ENCODE peak calls at places on chromosomes 16 and 17, in seven cellular contexts. C, L, V, A, F, Z and W are unnamed samples.
A peak's percentile ranks its signal among the peaks of the same experiment; 100 is the strongest.

GRCh38 chr17:62193297-62193696 is 128.2 kb upstream of the MED13 start:
- DNase-seq in Z (no peak), L (no peak), V (no peak), C (no peak), A (no peak), F (no peak), W (no peak)

GRCh38 chr16:11232852-11233726 is 22.9 kb downstream of the SOCS1 start:
- DNase-seq in Z (peak; percentile 72), F (peak; percentile 91), L (no peak), C (no peak), V (peak; percentile 64), A (peak; percentile 81), W (no peak)

GRCh38 chr16:88863426-88863825 is 3.0 kb downstream of the PABPN1L start:
- DNase-seq in F (no peak), L (no peak), V (no peak), Z (no peak), A (no peak), C (no peak), W (no peak)

GRCh38 chr17:35130392-35130791 is 9.0 kb downstream of the FNDC8 start:
- DNase-seq in Z (no peak), V (no peak), F (no peak), A (no peak), C (no peak), L (no peak), W (no peak)

GRCh38 chr16:47392114-47392513 is 68.7 kb downstream of the ITFG1 start:
- DNase-seq in L (no peak), A (no peak), V (no peak), C (no peak), F (no peak), Z (no peak), W (no peak)

GRCh38 chr17:78210111-78210510 is 3.9 kb upstream of the BIRC5 start:
- DNase-seq in V (no peak), A (no peak), Z (no peak), F (no peak), L (no peak), C (no peak), W (no peak)

GRCh38 chr17:17513626-17514025 is 17.4 kb upstream of the RASD1 start:
- DNase-seq in V (no peak), Z (no peak), A (no peak), F (no peak), C (no peak), L (no peak), W (no peak)

GRCh38 chr17:58136669-58137279 is 11.4 kb upstream of the OR4D1 start:
- DNase-seq in Z (no peak), F (no peak), A (no peak), V (no peak), L (no peak), C (peak; percentile 57), W (no peak)

GRCh38 chr17:40582328-40582901 is 17.1 kb upstream of the CCR7 start:
- DNase-seq in Z (peak; percentile 71), A (peak; percentile 49), V (peak; percentile 59), L (no peak), F (peak; percentile 96), C (no peak), W (no peak)

GRCh38 chr17:82658331-82658730 is 10.1 kb upstream of the WDR45B start:
- DNase-seq in A (no peak), L (no peak), F (no peak), V (no peak), Z (no peak), C (no peak), W (no peak)

GRCh38 chr16:23408242-23409201 is 44.5 kb downstream of the COG7 start:
- DNase-seq in A (no peak), Z (no peak), V (no peak), F (no peak), L (peak; percentile 27), C (no peak), W (no peak)

GRCh38 chr16:85332175-85332574 is 219.9 kb upstream of the CIBAR2 start:
- DNase-seq in L (no peak), C (no peak), F (no peak), V (no peak), A (no peak), Z (no peak), W (no peak)

GRCh38 chr16:85335584-85336492 is 223.6 kb upstream of the CIBAR2 start:
- DNase-seq in A (no peak), F (peak; percentile 22), L (no peak), C (no peak), V (no peak), Z (no peak), W (no peak)

GRCh38 chr16:85333337-85333736 is 221.1 kb upstream of the CIBAR2 start:
- DNase-seq in V (no peak), C (no peak), L (no peak), F (no peak), Z (no peak), A (no peak), W (no peak)

GRCh38 chr16:85334718-85335583 is 222.7 kb upstream of the CIBAR2 start:
- DNase-seq in Z (no peak), C (no peak), A (no peak), L (no peak), V (peak; percentile 91), F (no peak), W (no peak)

GRCh38 chr16:85333744-85334640 is 221.7 kb upstream of the CIBAR2 start:
- DNase-seq in Z (no peak), A (no peak), L (no peak), V (no peak), C (no peak), F (no peak), W (no peak)
- TF ChIP-seq CTCF in Z (no peak), A (no peak), L (no peak), V (no peak), C (no peak), F (no peak), W (no peak)

GRCh38 chr17:38761612-38762011 is 9.1 kb downstream of the PSMB3 start:
- DNase-seq in F (no peak), C (peak; percentile 76), L (no peak), V (no peak), Z (no peak), A (no peak), W (no peak)
- TF ChIP-seq CTCF in F (no peak), C (peak; percentile 37), L (no peak), V (no peak), Z (peak; percentile 17), A (peak; percentile 46), W (no peak)

GRCh38 chr17:47821424-47822379 is at the start of gene OSBPL7:
- DNase-seq in Z (peak; percentile 70), L (peak; percentile 11), C (peak; percentile 74), V (peak; percentile 81), A (peak; percentile 91), F (peak; percentile 72), W (peak; percentile 42)
- TF ChIP-seq CTCF in Z (no peak), L (no peak), C (peak; percentile 58), V (no peak), A (peak; percentile 77), F (no peak), W (no peak)

DNA sequence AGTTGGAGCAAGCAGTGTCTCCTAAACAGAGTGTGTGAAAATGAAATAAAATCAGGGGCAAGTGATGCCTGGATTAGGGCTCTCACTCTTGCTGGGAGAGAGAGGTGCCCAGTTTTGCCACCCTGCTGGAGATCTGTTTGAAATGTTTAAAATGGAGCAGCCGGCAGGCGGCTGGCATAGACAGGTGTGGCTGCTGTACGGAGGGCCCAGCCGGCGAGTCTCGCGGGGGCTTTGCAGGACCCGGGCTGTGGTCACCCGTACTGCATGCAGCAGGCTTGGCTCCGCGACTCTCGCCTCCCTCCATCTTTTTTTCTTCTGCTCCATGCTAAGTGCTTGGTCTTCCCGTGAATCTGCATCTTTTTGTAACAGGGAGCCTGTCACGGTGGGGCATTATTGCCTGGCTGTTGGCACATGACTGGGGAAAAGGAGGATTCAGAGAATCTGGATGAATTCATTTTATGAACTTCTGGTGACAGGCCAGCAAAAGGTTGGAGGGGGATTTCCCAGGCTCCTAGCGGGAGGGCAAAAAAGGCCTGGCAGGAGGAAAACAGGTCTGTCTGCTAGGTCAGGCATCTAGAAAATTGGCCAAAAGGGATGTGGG is 1.8 kb downstream of the ZNRF1 start:
- DNase-seq in C (no peak), A (no peak), V (no peak), F (no peak), Z (no peak), L (no peak), W (no peak)
- TF ChIP-seq CTCF in C (no peak), A (no peak), V (no peak), F (no peak), Z (no peak), L (no peak), W (no peak)

GRCh38 chr17:33288954-33289353 is 4.1 kb downstream of the ASIC2 start:
- DNase-seq in L (no peak), C (no peak), Z (no peak), F (no peak), A (no peak), V (no peak), W (no peak)
- TF ChIP-seq CTCF in L (no peak), C (no peak), Z (no peak), F (no peak), A (no peak), V (no peak), W (no peak)